ENCODE peak calls at places on chromosomes 16 and 17, in six cellular contexts. O is WTC11, G is K562, Q is HepG2, U is GM12878, I is H1. R is an unnamed sample.

GRCh38 chr16:47507701-47508100 is 46.6 kb downstream of the PHKB start:
- DNase-seq in O (no peak), G (no peak), Q (no peak), U (no peak), I (no peak), R (no peak)

GRCh38 chr16:22161999-22162657 is at the start of gene SDR42E2:
- DNase-seq in O (peak; percentile 80), G (peak; percentile 65), Q (no peak), U (no peak), I (peak; percentile 80), R (peak; percentile 89)

GRCh38 chr16:26019406-26019805 is 327.6 kb downstream of the HS3ST4 start:
- DNase-seq in O (no peak), G (no peak), Q (no peak), U (no peak), I (no peak), R (no peak)

GRCh38 chr16:89408315-89408714 is 82.0 kb downstream of the ANKRD11 start:
- DNase-seq in O (no peak), G (no peak), Q (no peak), U (no peak), I (no peak), R (no peak)

GRCh38 chr17:41679740-41680425 is 8.8 kb upstream of the EIF1 start:
- DNase-seq in O (no peak), G (no peak), Q (no peak), U (no peak), I (no peak), R (no peak)

GRCh38 chr16:11439216-11439615 is 94.0 kb downstream of the RMI2 start:
- DNase-seq in O (no peak), G (no peak), Q (no peak), U (no peak), I (no peak), R (no peak)

GRCh38 chr17:73390851-73391250 is 79.0 kb upstream of the CDC42EP4 start:
- DNase-seq in O (no peak), G (no peak), Q (no peak), U (no peak), I (no peak), R (no peak)

GRCh38 chr17:72255481-72255880 is 134.7 kb downstream of the SOX9 start:
- DNase-seq in O (no peak), G (no peak), Q (no peak), U (no peak), I (no peak), R (no peak)

GRCh38 chr17:28758411-28759121 is 14.8 kb downstream of the TRAF4 start:
- DNase-seq in O (no peak), G (no peak), Q (no peak), U (no peak), I (no peak), R (no peak)

GRCh38 chr17:9020096-9020823 is 1.1 kb upstream of the NTN1 start:
- DNase-seq in O (no peak), G (no peak), Q (no peak), U (no peak), I (no peak), R (no peak)

GRCh38 chr16:4415538-4416199 is 727 bp downstream of the CORO7 start:
- DNase-seq in O (peak; percentile 54), G (peak; percentile 65), Q (peak; percentile 16), U (no peak), I (peak; percentile 67), R (peak; percentile 69)

GRCh38 chr17:79108870-79109269 is 34.2 kb downstream of the ENGASE start:
- DNase-seq in O (no peak), G (no peak), Q (no peak), U (no peak), I (no peak), R (no peak)

GRCh38 chr16:84585472-84585871 is 32.4 kb downstream of the COTL1 start:
- DNase-seq in O (no peak), G (no peak), Q (no peak), U (no peak), I (no peak), R (no peak)

GRCh38 chr16:68287276-68288251 is 23.2 kb downstream of the SLC7A6OS start:
- DNase-seq in O (no peak), G (no peak), Q (no peak), U (no peak), I (no peak), R (no peak)

GRCh38 chr17:35460354-35460851 is 11.8 kb upstream of the SLFN13 start:
- DNase-seq in O (peak; percentile 87), G (peak; percentile 73), Q (no peak), U (peak; percentile 39), I (peak; percentile 77), R (peak; percentile 95)

GRCh38 chr16:81494888-81495287 is 50.3 kb downstream of the CMIP start:
- DNase-seq in O (no peak), G (no peak), Q (no peak), U (no peak), I (no peak), R (no peak)

GRCh38 chr16:2212362-2213324 is 2.0 kb upstream of the BRICD5 start:
- DNase-seq in O (no peak), G (no peak), Q (no peak), U (no peak), I (no peak), R (no peak)
- TF ChIP-seq CREB1 in O (no peak), G (no peak), Q (no peak), U (no peak), I (no peak), R (no peak)

GRCh38 chr17:65823713-65824112 is 262.3 kb upstream of the AXIN2 start:
- DNase-seq in O (no peak), G (no peak), Q (no peak), U (no peak), I (no peak), R (no peak)
- TF ChIP-seq CREB1 in O (no peak), G (no peak), Q (no peak), U (no peak), I (no peak), R (no peak)

GRCh38 chr17:17750881-17751280 is 69.6 kb downstream of the RAI1 start:
- DNase-seq in O (no peak), G (no peak), Q (no peak), U (peak; percentile 47), I (no peak), R (no peak)
- TF ChIP-seq CREB1 in O (no peak), G (no peak), Q (no peak), U (peak; percentile 27), I (no peak), R (no peak)

GRCh38 chr16:85674828-85675227 is 13.9 kb downstream of the GINS2 start:
- DNase-seq in O (no peak), G (no peak), Q (no peak), U (no peak), I (no peak), R (no peak)

GRCh38 chr16:85676466-85676865 is 12.3 kb downstream of the GINS2 start:
- DNase-seq in O (no peak), G (no peak), Q (no peak), U (no peak), I (no peak), R (no peak)

GRCh38 chr16:85674418-85674755 is 14.4 kb downstream of the GINS2 start:
- DNase-seq in O (no peak), G (no peak), Q (no peak), U (no peak), I (no peak), R (no peak)

GRCh38 chr16:85675528-85675927 is 13.2 kb downstream of the GINS2 start:
- DNase-seq in O (no peak), G (peak; percentile 44), Q (peak; percentile 38), U (no peak), I (no peak), R (peak; percentile 63)

GRCh38 chr16:85673529-85674417 is 15.0 kb downstream of the GINS2 start:
- DNase-seq in O (no peak), G (no peak), Q (no peak), U (no peak), I (no peak), R (no peak)
- TF ChIP-seq CREB1 in O (no peak), G (no peak), Q (no peak), U (no peak), I (no peak), R (no peak)

DNA sequence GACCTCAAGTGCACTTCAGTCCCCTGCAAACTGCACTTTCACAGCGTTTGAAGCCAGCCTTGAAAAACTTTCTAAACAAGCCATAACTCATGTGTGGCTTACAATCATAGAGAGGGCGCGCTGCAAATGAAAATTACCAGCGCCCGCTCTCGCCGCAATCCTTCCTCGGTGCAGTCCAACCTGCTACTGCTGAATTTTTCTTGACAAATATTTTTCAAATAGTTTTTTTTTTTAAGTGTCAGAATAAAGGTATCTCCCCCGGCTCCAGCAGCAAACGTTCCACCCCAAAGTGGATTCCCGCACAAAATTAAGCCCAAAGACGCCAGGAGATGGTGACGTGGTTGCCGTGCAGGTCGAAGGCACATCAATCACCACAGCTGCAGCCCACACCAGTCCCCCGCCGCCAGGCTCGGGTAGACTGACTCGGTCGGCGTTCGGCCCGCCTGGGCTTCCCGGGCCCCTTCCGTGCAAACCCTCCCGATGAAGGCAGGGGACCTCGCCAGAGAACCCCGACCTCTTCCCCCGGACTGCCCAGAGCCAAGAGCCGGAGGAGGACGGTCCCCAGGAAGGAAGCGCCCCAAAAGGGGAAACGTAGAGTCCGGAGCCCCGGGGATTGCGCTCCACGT is 626 bp downstream of the GRB2 start:
- DNase-seq in O (peak; percentile 47), G (peak; percentile 47), Q (no peak), U (no peak), I (peak; percentile 61), R (peak; percentile 57)
- TF ChIP-seq CREB1 in O (no peak), G (no peak), Q (peak; percentile 46), U (no peak), I (no peak), R (no peak)

GRCh38 chr16:50842589-50842988 is 100.7 kb downstream of the CYLD start:
- DNase-seq in O (no peak), G (no peak), Q (no peak), U (no peak), I (peak; percentile 8), R (no peak)

GRCh38 chr16:50845296-50845695 is 103.4 kb downstream of the CYLD start:
- DNase-seq in O (no peak), G (no peak), Q (no peak), U (no peak), I (no peak), R (no peak)

GRCh38 chr16:50846511-50846910 is 104.6 kb downstream of the CYLD start:
- DNase-seq in O (no peak), G (no peak), Q (no peak), U (no peak), I (no peak), R (no peak)

GRCh38 chr16:50847166-50847565 is 105.3 kb downstream of the CYLD start:
- DNase-seq in O (no peak), G (no peak), Q (no peak), U (no peak), I (no peak), R (no peak)

DNA sequence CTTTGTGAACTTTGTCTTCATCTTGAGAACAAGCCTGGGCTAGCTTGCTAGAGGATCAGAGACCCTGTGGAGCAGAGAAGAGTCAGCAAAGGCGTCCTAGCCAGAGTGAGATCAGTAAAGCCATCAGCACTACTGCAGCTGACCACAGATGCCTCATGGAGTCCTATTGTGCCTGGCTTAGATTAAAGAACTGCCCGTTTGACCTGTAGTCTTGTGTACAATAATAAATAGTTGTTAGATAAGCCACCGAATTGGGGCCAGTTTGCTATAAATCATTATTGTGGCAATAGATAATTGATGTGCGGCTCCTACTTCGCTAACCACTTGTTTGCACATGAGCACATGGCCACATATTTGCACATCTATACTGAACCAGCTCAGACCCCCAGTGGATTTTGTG is 103.0 kb downstream of the CYLD start:
- DNase-seq in O (no peak), G (no peak), Q (no peak), U (no peak), I (no peak), R (no peak)
- TF ChIP-seq CREB1 in O (no peak), G (no peak), Q (no peak), U (no peak), I (no peak), R (no peak)

GRCh38 chr17:69809331-69809730 is 265.7 kb upstream of the KCNJ16 start:
- DNase-seq in O (no peak), G (no peak), Q (no peak), U (no peak), I (no peak), R (no peak)
- TF ChIP-seq CREB1 in O (no peak), G (no peak), Q (no peak), U (no peak), I (no peak), R (no peak)

R was measured in GM23338.